ENCODE peak calls at places on chromosomes 5 and 9, in six cellular contexts. I is ovary; N is heart right ventricle; W is A549; M is AG04450; Z is CD8-positive, alpha-beta T cell. D is an unnamed sample.

GRCh38 chr9:115126406-115126805 is 8.4 kb upstream of the TNC start:
- DNase-seq in I (no peak), N (no peak), W (no peak), M (no peak), Z (no peak), D (no peak)

GRCh38 chr9:115888131-115888530 is 265.5 kb upstream of the PAPPA start:
- DNase-seq in I (no peak), N (no peak), W (no peak), M (no peak), Z (no peak), D (no peak)

GRCh38 chr5:150582281-150582791 is 58.1 kb upstream of the SYNPO start:
- DNase-seq in I (peak; percentile 86), N (no peak), W (no peak), M (peak; percentile 55), Z (no peak), D (peak; percentile 75)

GRCh38 chr9:133844876-133845658 is 106.9 kb upstream of the SARDH start:
- DNase-seq in I (no peak), N (peak; percentile 89), W (no peak), M (no peak), Z (no peak), D (peak; percentile 82)

GRCh38 chr9:96218821-96219614 is 83.0 kb downstream of the HSD17B3 start:
- DNase-seq in I (peak; percentile 59), N (no peak), W (no peak), M (no peak), Z (no peak), D (no peak)

GRCh38 chr5:138179277-138179857 is 455 bp downstream of the KIF20A start:
- DNase-seq in I (no peak), N (no peak), W (peak; percentile 29), M (no peak), Z (no peak), D (no peak)

GRCh38 chr5:115947260-115947659 is 15.0 kb upstream of the LVRN start:
- DNase-seq in I (no peak), N (no peak), W (no peak), M (no peak), Z (no peak), D (no peak)

GRCh38 chr9:3875371-3876132 is 349.8 kb upstream of the RFX3 start:
- DNase-seq in I (no peak), N (no peak), W (peak; percentile 64), M (peak; percentile 61), Z (no peak), D (peak; percentile 89)

GRCh38 chr9:135082536-135082935 is 4.9 kb upstream of the OLFM1 start:
- DNase-seq in I (no peak), N (no peak), W (no peak), M (no peak), Z (no peak), D (no peak)

GRCh38 chr9:93319992-93320490 is 131.4 kb upstream of the FAM120A start:
- DNase-seq in I (no peak), N (no peak), W (no peak), M (no peak), Z (no peak), D (no peak)

GRCh38 chr9:128863647-128864046 is 18.1 kb downstream of the KYAT1 start:
- DNase-seq in I (peak; percentile 83), N (peak; percentile 65), W (peak; percentile 78), M (no peak), Z (peak; percentile 74), D (peak; percentile 66)

GRCh38 chr5:174533127-174533453 is 191.3 kb upstream of the MSX2 start:
- DNase-seq in I (no peak), N (no peak), W (no peak), M (no peak), Z (no peak), D (no peak)

GRCh38 chr9:36450110-36450732 is 50.2 kb upstream of the RNF38 start:
- DNase-seq in I (no peak), N (peak; percentile 18), W (peak; percentile 38), M (peak; percentile 18), Z (no peak), D (peak; percentile 68)

GRCh38 chr9:136119259-136120118 is 814 bp upstream of the TMEM250 start:
- DNase-seq in I (peak; percentile 65), N (no peak), W (no peak), M (no peak), Z (no peak), D (peak; percentile 45)

DNA sequence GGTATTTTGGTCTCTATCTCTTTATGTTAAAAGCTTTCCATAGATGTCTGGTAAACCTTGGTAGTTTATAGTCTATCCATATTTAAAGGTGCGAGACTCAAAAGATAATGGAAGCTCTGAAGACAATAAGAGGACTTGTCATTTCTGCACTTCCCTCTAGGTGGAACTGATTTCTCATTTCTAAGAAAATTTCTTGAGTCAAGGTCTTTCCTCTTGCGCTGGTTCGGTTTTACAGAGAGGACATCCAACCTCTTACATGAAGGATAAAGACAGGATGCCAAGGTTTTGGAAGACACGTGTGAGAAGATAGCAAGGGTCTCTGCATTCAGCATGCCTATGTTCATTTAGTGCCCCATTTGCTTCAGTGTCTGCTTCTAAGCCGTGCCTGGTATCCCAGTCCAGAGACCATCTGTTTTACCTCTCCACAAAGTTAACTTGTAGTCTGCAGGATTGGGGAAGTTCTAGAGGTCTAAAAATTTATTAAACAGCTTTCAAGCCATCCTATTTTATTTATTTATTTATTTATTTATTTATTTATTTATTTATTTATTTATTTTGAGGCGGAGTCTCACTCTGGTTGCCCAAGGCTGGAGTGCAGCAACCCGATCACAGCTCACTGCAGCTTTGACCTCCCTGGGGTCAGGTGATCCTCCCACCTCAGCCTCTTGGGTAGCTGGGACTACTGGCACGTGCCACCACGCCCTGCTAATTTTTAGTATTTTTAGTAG is 41.6 kb downstream of the KIAA1191 start:
- DNase-seq in I (no peak), N (no peak), W (peak; percentile 7), M (no peak), Z (no peak), D (peak; percentile 21)
- TF ChIP-seq CTCF in I (no peak), N (peak; percentile 13), W (peak; percentile 10), M (peak; percentile 31), Z (no peak), D (peak; percentile 17)

GRCh38 chr9:131735238-131736181 is 4.4 kb downstream of the RAPGEF1 start:
- DNase-seq in I (no peak), N (no peak), W (peak; percentile 75), M (no peak), Z (no peak), D (no peak)

GRCh38 chr9:131736440-131736839 is 3.4 kb downstream of the RAPGEF1 start:
- DNase-seq in I (no peak), N (no peak), W (no peak), M (no peak), Z (no peak), D (no peak)

GRCh38 chr9:131738838-131739191 is 1.1 kb downstream of the RAPGEF1 start:
- DNase-seq in I (no peak), N (no peak), W (no peak), M (no peak), Z (no peak), D (no peak)

GRCh38 chr9:131738293-131738692 is 1.6 kb downstream of the RAPGEF1 start:
- DNase-seq in I (no peak), N (no peak), W (no peak), M (no peak), Z (no peak), D (no peak)

GRCh38 chr9:131737426-131737825 is 2.5 kb downstream of the RAPGEF1 start:
- DNase-seq in I (no peak), N (no peak), W (no peak), M (no peak), Z (no peak), D (no peak)
- H3K4me3 ChIP-seq in I (no peak overlapping the region), N (peak overlapping the region; percentile 79), W (no peak overlapping the region), M (no peak overlapping the region), Z (no peak overlapping the region), D (no peak overlapping the region)

DNA sequence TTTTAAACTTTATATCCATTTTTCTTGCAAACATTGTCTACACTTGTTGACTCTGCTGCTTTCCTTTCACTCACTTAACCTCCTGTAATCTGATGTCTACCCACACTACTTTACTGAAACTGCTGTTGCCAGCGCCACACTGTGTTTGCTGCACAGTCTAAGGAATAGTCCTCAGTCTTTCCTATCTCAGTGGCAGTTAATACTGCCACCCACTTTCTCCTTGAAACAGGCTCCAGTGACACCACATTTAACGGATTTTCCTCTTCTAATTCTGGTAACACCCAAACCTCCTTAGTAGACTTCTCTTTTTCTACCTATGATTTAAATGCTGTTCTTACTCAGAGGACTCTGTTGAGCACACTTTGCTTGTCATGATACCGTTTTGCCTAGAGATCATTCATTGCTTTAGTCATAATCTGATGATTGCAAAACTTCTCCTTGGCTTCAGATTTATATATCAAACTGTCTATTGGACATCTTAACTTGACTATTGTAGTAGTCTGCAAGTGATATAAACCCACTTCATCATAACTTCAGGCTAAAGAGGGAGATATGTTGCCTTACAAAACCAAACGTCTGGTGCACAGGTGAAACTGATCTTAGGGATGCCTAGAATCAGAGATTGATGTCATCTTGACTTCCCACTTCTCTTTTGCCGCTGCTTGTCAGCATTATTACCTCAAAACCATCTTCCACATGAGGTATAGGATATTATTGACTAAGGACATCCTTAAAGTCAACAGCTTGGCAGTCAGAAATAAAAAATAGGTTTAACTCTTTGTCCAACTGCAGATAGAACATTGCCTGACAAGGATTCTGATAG is 94.1 kb downstream of the CDC42SE2 start:
- DNase-seq in I (no peak), N (no peak), W (no peak), M (no peak), Z (no peak), D (no peak)
- TF ChIP-seq CTCF in I (no peak), N (no peak), W (no peak), M (no peak), Z (no peak), D (no peak)

GRCh38 chr5:75523275-75523674 is 11.6 kb downstream of the POLK start:
- DNase-seq in I (no peak), N (no peak), W (no peak), M (no peak), Z (no peak), D (no peak)
- H3K4me3 ChIP-seq in I (no peak overlapping the region), N (no peak overlapping the region), W (no peak overlapping the region), M (no peak overlapping the region), Z (no peak overlapping the region), D (no peak overlapping the region)

GRCh38 chr9:130693426-130694191 is at the start of gene EXOSC2:
- DNase-seq in I (peak; percentile 98), N (peak; percentile 99), W (peak; percentile 97), M (peak; percentile 96), Z (peak; percentile 97), D (peak; percentile 99)
- TF ChIP-seq CTCF in I (no peak), N (no peak), W (no peak), M (no peak), Z (no peak), D (no peak)